ENCODE peak calls at places on chromosomes 12 and 14, in nine cellular contexts. R is cardiac muscle cell; Y is CD8-positive, alpha-beta T cell; M is thoracic aorta; B is stomach; E is left lung; N is GM23338; J is heart right ventricle; X is heart left ventricle. A is an unnamed sample.

GRCh38 chr14:81811705-81812269 is 278.1 kb upstream of the SEL1L start:
- DNase-seq in R (no peak), Y (no peak), M (no peak), B (no peak), E (no peak), N (peak), J (no peak), X (no peak), A (no peak)

GRCh38 chr12:92745874-92746553 is 43.2 kb downstream of the PLEKHG7 start:
- DNase-seq in R (no peak), Y (no peak), M (peak), B (peak), E (no peak), N (no peak), J (peak), X (peak), A (peak)

GRCh38 chr12:49055978-49056754 is 4.4 kb downstream of the KMT2D start:
- DNase-seq in R (peak), Y (peak), M (no peak), B (peak), E (no peak), N (peak), J (peak), X (peak), A (peak)

GRCh38 chr14:90624228-90624627 is 192.0 kb downstream of the TTC7B start:
- DNase-seq in R (no peak), Y (no peak), M (no peak), B (no peak), E (peak), N (no peak), J (peak), X (peak), A (peak)

GRCh38 chr12:619346-619745 is 43.9 kb downstream of the NINJ2 start:
- DNase-seq in R (no peak), Y (no peak), M (no peak), B (no peak), E (no peak), N (no peak), J (no peak), X (no peak), A (no peak)

GRCh38 chr12:122336015-122336946 is 70.0 kb upstream of the VPS33A start:
- DNase-seq in R (peak), Y (peak), M (no peak), B (no peak), E (no peak), N (peak), J (no peak), X (no peak), A (no peak)

GRCh38 chr12:120413901-120414695 is 23.8 kb upstream of the COX6A1 start:
- DNase-seq in R (peak), Y (no peak), M (no peak), B (peak), E (no peak), N (peak), J (peak), X (peak), A (no peak)

GRCh38 chr12:57840701-57841100 is 5.8 kb downstream of the CTDSP2 start:
- DNase-seq in R (peak), Y (no peak), M (no peak), B (peak), E (no peak), N (no peak), J (peak), X (peak), A (no peak)

GRCh38 chr14:94066089-94066676 is 14.8 kb downstream of the DDX24 start:
- DNase-seq in R (no peak), Y (no peak), M (no peak), B (no peak), E (no peak), N (peak), J (no peak), X (no peak), A (no peak)

GRCh38 chr12:131720241-131720640 is 9.4 kb downstream of the SFSWAP start:
- DNase-seq in R (no peak), Y (no peak), M (no peak), B (no peak), E (no peak), N (no peak), J (no peak), X (no peak), A (no peak)

GRCh38 chr14:21449899-21450216 is 6.1 kb downstream of the CHD8 start:
- DNase-seq in R (no peak), Y (no peak), M (no peak), B (no peak), E (no peak), N (no peak), J (no peak), X (no peak), A (no peak)

GRCh38 chr12:65881348-65881961 is 57.2 kb downstream of the HMGA2 start:
- DNase-seq in R (no peak), Y (no peak), M (no peak), B (peak), E (peak), N (peak), J (no peak), X (peak), A (peak)

GRCh38 chr14:105376521-105377440 is 21.6 kb upstream of the TEX22 start:
- DNase-seq in R (no peak), Y (no peak), M (no peak), B (no peak), E (peak), N (peak), J (no peak), X (no peak), A (no peak)
- TF ChIP-seq CTCF in R (no peak), Y (no peak), M (no peak), B (no peak), E (no peak), N (peak), J (no peak), X (no peak), A (no peak)

GRCh38 chr14:101102875-101103274 is 199.4 kb upstream of the RTL1 start:
- DNase-seq in R (no peak), Y (no peak), M (no peak), B (no peak), E (no peak), N (no peak), J (no peak), X (no peak), A (no peak)
- H3K27ac ChIP-seq in R (no peak), Y (no peak), M (no peak), B (no peak), E (no peak), N (no peak), J (no peak), X (no peak), A (no peak)

GRCh38 chr12:97148941-97149559 is 242.0 kb downstream of the NEDD1 start:
- DNase-seq in R (peak), Y (peak), M (no peak), B (peak), E (peak), N (peak), J (peak), X (peak), A (peak)
- TF ChIP-seq CTCF in R (peak), Y (no peak), M (peak), B (peak), E (peak), N (peak), J (peak), X (peak), A (peak)

DNA sequence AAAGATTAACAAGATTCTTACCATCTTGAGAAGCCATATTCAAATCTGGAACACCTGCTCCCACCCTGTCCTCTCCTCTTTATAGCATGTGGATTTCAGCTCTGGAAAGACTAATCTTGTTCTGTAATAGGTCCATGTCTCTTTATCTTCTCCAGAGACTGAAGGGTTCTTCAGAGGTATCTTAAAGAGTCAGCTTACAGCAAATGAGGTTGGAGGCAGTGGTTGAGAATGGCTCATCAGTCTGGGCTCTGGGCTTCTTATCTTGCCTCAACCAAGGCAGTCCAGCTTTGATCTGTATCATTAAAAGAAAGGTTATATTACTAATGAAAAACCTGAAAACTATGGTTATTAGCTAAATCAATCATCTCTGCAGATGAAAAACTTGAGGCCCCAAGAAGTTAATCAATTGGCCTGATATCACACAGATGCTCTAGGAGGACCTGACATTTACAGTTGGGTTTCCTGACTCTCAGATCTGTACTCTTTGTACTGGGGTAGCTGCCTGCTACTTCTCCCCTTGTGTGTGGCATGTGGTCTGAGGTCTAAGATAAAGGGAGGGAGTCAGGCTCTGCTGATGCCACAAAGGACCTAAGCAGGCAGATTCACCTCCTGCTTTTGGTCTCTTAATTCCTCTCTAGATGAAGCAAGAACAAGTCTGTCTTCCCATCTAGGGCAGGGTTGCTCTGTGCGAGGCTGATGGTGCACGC is 1.7 kb upstream of the AKAP6 start:
- DNase-seq in R (no peak), Y (no peak), M (no peak), B (no peak), E (no peak), N (no peak), J (no peak), X (no peak), A (no peak)
- H3K27ac ChIP-seq in R (no peak), Y (no peak), M (no peak), B (no peak), E (no peak), N (no peak), J (no peak), X (no peak), A (no peak)

GRCh38 chr12:113092478-113093408 is 36.2 kb downstream of the DTX1 start:
- DNase-seq in R (peak), Y (no peak), M (no peak), B (peak), E (peak), N (peak), J (no peak), X (peak), A (peak)
- TF ChIP-seq CTCF in R (peak), Y (no peak), M (no peak), B (no peak), E (no peak), N (peak), J (no peak), X (peak), A (peak)

A was measured in left ventricle myocardium inferior.